ENCODE peak calls at places on chromosomes 2 and 18, in four cellular contexts. T, D, S and O are unnamed samples. For H3K9me3, the result is how much of the 10 kb centered on the place peaks cover.

GRCh38 chr2:73759287-73759764 is 20.6 kb downstream of the DUSP11 start:
- DNase-seq in D (no peak), S (no peak), T (no peak), O (no peak)

GRCh38 chr2:181605889-181606837 is 50.7 kb downstream of the CERKL start:
- DNase-seq in T (no peak), S (no peak), D (no peak), O (no peak)

GRCh38 chr2:190180313-190181065 is 118.0 kb upstream of the MSTN start:
- DNase-seq in T (peak), D (peak), S (no peak), O (peak)

GRCh38 chr2:169221745-169222369 is 140.5 kb downstream of the LRP2 start:
- DNase-seq in D (no peak), T (peak), S (peak), O (peak)

GRCh38 chr18:76771132-76771824 is 51.1 kb upstream of the ZNF236 start:
- DNase-seq in T (no peak), S (no peak), D (no peak), O (peak)

GRCh38 chr2:238699307-238700121 is 148.4 kb upstream of the TWIST2 start:
- DNase-seq in S (no peak), T (no peak), D (no peak), O (no peak)

GRCh38 chr2:232238108-232238507 is 140.4 kb upstream of the ALPP start:
- DNase-seq in D (no peak), S (peak), T (peak), O (no peak)

GRCh38 chr2:203949228-203949627 is 12.7 kb downstream of the ICOS start:
- DNase-seq in S (peak), D (peak), T (peak), O (no peak)

GRCh38 chr2:170155022-170155722 is 22.8 kb upstream of the MYO3B start:
- DNase-seq in T (peak), S (peak), D (no peak), O (peak)

GRCh38 chr2:30769891-30770462 is 37.3 kb downstream of the CAPN13 start:
- DNase-seq in T (no peak), S (no peak), D (no peak), O (no peak)

GRCh38 chr2:177668617-177669016 is 276.0 kb downstream of the AGPS start:
- DNase-seq in S (no peak), T (no peak), D (no peak), O (no peak)

GRCh38 chr18:78519394-78520062 is 460.1 kb upstream of the SALL3 start:
- DNase-seq in S (no peak), T (no peak), D (no peak), O (no peak)

DNA sequence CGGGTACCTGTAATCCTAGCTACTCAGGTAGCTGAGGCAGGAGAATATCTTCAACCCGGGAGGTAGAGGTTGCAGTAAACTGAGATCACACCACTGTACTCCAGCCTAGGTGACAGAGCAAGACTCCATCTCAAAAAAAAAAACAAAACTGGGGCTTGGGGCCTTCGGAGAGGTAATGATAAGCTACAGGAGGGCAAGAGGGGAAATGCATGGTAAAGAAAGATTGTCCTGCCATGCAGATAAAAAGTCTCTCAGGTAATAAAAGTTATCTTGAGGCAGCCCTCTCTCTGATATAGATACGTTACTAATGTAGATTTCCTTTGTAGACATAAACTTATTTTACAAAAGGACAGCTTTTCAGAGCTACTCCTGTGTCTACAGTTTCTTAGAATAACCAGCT is 3.7 kb upstream of the RAB1A start:
- DNase-seq in T (no peak), D (no peak), S (no peak), O (no peak)
- H3K9me3 ChIP-seq in T (under half), D (under half), S (under half), O (under half)

GRCh38 chr2:41495050-41495449 is 552.8 kb upstream of the PKDCC start:
- DNase-seq in T (no peak), D (peak), S (no peak), O (no peak)

GRCh38 chr2:41500895-41501294 is 546.9 kb upstream of the PKDCC start:
- DNase-seq in S (peak), D (no peak), T (no peak), O (no peak)

GRCh38 chr2:41496908-41497307 is 550.9 kb upstream of the PKDCC start:
- DNase-seq in T (no peak), S (peak), D (no peak), O (peak)

GRCh38 chr2:41502752-41503151 is 545.1 kb upstream of the PKDCC start:
- DNase-seq in D (no peak), S (no peak), T (no peak), O (no peak)

DNA sequence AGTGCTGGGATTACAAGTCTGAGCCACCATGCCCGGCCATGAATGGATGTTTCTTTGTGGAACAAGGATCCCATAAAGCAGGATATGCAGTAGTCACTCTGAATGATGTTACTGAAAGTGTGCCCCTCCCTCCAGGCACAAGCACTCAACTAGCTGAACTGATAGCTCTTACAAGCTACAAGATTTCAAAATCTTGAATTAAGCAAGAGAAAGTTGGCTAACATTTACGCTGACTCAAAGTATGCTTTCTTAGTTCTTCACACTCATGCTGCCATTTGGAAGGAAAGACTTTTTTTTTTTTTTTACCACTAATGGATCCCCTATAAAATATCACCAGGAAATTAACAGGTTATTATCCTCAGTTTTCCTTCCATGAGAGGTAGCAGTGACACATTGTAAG is 549.0 kb upstream of the PKDCC start:
- DNase-seq in D (no peak), S (no peak), T (no peak), O (no peak)
- H3K9me3 ChIP-seq in D (under half), S (under half), T (half or more), O (under half)

GRCh38 chr2:144253743-144254142 is 266.2 kb downstream of the ZEB2 start:
- DNase-seq in D (no peak), S (no peak), T (no peak), O (no peak)

GRCh38 chr2:144252694-144253093 is 267.2 kb downstream of the ZEB2 start:
- DNase-seq in D (no peak), S (no peak), T (no peak), O (no peak)

GRCh38 chr2:144258154-144258553 is 261.8 kb downstream of the ZEB2 start:
- DNase-seq in S (no peak), T (no peak), D (no peak), O (no peak)

GRCh38 chr2:144256996-144257707 is 262.8 kb downstream of the ZEB2 start:
- DNase-seq in D (no peak), T (no peak), S (no peak), O (no peak)

DNA sequence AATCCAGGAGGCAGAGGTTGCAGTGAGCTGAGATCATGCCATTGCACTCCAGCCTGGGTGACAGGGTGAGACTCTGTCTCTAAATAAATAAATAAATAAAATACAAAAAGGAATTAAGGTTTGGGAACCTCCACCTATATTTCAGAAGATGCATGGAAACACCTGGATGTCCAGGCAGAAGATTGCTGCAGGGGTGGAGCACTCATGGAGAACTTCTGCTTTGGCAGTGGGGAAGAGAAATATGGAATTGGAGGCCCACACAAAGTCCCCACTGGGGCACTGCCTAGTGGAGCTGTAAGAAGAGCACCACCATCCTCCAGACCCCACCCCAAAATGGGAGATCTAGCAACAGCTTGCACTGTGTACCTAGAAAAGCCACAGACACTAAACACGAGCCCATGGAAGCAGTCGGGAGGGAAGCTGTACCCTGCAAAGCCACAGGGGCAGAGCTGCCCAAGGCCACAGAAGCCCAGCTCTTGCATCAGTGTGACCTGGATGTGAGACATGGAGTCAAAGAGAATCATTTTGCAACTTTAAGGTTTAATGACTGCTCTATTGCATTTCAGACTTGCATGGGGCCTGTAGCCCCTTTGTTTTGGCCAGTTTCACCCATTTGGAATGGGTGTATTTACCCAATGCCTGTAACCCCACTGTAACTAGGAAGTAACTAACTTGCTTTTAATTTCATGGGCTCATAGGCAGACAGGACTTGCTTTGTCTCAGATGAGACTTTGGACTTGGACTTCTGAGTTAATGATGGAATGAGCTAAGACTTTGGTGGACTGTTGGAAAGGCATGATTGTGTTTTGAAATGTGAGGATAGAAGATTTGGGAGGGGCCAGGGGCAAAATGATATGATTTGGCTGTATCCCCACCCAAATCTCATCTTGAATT is 265.3 kb downstream of the ZEB2 start:
- DNase-seq in D (no peak), T (no peak), S (no peak), O (no peak)
- H3K9me3 ChIP-seq in D (under half), T (under half), S (under half), O (under half)

GRCh38 chr2:69615078-69615630 is 28.4 kb downstream of the AAK1 start:
- DNase-seq in T (no peak), S (peak), D (no peak), O (no peak)

GRCh38 chr2:69608109-69608508 is 35.4 kb downstream of the AAK1 start:
- DNase-seq in T (no peak), S (no peak), D (no peak), O (peak)

GRCh38 chr2:69615969-69616368 is 27.6 kb downstream of the AAK1 start:
- DNase-seq in T (no peak), S (no peak), D (no peak), O (no peak)

GRCh38 chr2:69612707-69613106 is 30.8 kb downstream of the AAK1 start:
- DNase-seq in T (no peak), D (no peak), S (no peak), O (no peak)

GRCh38 chr2:69612197-69612596 is 31.3 kb downstream of the AAK1 start:
- DNase-seq in D (no peak), S (no peak), T (no peak), O (no peak)
- H3K9me3 ChIP-seq in D (under half), S (under half), T (under half), O (under half)

GRCh38 chr2:86543335-86543734 is 19.9 kb downstream of the CHMP3 start:
- DNase-seq in D (no peak), T (no peak), S (no peak), O (no peak)
- H3K9me3 ChIP-seq in D (under half), T (under half), S (under half), O (under half)